ENCODE peak calls at places on chromosome 20, in nine cellular contexts. One of them, this sample, is unnamed.

GRCh38 chr20:21182832-21183563 is 57.1 kb downstream of the KIZ start:
- DNase-seq in fibroblast of lung: peak
- DNase-seq in astrocyte of the spinal cord: peak
- DNase-seq in epithelial cell of esophagus: peak
- DNase-seq in esophagus muscularis mucosa: no peak
- DNase-seq in colonic mucosa: peak
- DNase-seq in right atrium auricular region: no peak
- DNase-seq in CD8-positive, alpha-beta T cell: no peak
- DNase-seq in AG10803: peak
- DNase-seq in this sample: peak

GRCh38 chr20:46130534-46130933 is 12.4 kb downstream of the CD40 start:
- DNase-seq in fibroblast of lung: no peak
- DNase-seq in astrocyte of the spinal cord: no peak
- DNase-seq in epithelial cell of esophagus: no peak
- DNase-seq in esophagus muscularis mucosa: no peak
- DNase-seq in colonic mucosa: no peak
- DNase-seq in right atrium auricular region: no peak
- DNase-seq in CD8-positive, alpha-beta T cell: no peak
- DNase-seq in AG10803: no peak
- DNase-seq in this sample: no peak

GRCh38 chr20:38081575-38081974 is 48.0 kb downstream of the RPRD1B start:
- DNase-seq in fibroblast of lung: peak
- DNase-seq in astrocyte of the spinal cord: no peak
- DNase-seq in epithelial cell of esophagus: no peak
- DNase-seq in esophagus muscularis mucosa: peak
- DNase-seq in colonic mucosa: no peak
- DNase-seq in right atrium auricular region: no peak
- DNase-seq in CD8-positive, alpha-beta T cell: no peak
- DNase-seq in AG10803: no peak
- DNase-seq in this sample: no peak

GRCh38 chr20:59606566-59606965 is 2.2 kb downstream of the PHACTR3 start:
- DNase-seq in fibroblast of lung: no peak
- DNase-seq in astrocyte of the spinal cord: no peak
- DNase-seq in epithelial cell of esophagus: no peak
- DNase-seq in esophagus muscularis mucosa: no peak
- DNase-seq in colonic mucosa: no peak
- DNase-seq in right atrium auricular region: no peak
- DNase-seq in CD8-positive, alpha-beta T cell: no peak
- DNase-seq in AG10803: no peak
- DNase-seq in this sample: no peak

GRCh38 chr20:47272893-47273590 is 83.5 kb downstream of the ZMYND8 start:
- DNase-seq in fibroblast of lung: peak
- DNase-seq in astrocyte of the spinal cord: peak
- DNase-seq in epithelial cell of esophagus: peak
- DNase-seq in esophagus muscularis mucosa: no peak
- DNase-seq in colonic mucosa: peak
- DNase-seq in right atrium auricular region: no peak
- DNase-seq in CD8-positive, alpha-beta T cell: no peak
- DNase-seq in AG10803: peak
- DNase-seq in this sample: peak

GRCh38 chr20:17856024-17856564 is 112.5 kb downstream of the SNX5 start:
- DNase-seq in fibroblast of lung: peak
- DNase-seq in astrocyte of the spinal cord: no peak
- DNase-seq in epithelial cell of esophagus: no peak
- DNase-seq in esophagus muscularis mucosa: no peak
- DNase-seq in colonic mucosa: peak
- DNase-seq in right atrium auricular region: no peak
- DNase-seq in CD8-positive, alpha-beta T cell: no peak
- DNase-seq in AG10803: no peak
- DNase-seq in this sample: no peak

GRCh38 chr20:8661229-8662023 is 407.5 kb upstream of the PLCB4 start:
- DNase-seq in fibroblast of lung: no peak
- DNase-seq in astrocyte of the spinal cord: no peak
- DNase-seq in epithelial cell of esophagus: no peak
- DNase-seq in esophagus muscularis mucosa: no peak
- DNase-seq in colonic mucosa: no peak
- DNase-seq in right atrium auricular region: no peak
- DNase-seq in CD8-positive, alpha-beta T cell: no peak
- DNase-seq in AG10803: no peak
- DNase-seq in this sample: no peak

GRCh38 chr20:56207656-56208055 is 40.9 kb upstream of the MC3R start:
- DNase-seq in fibroblast of lung: no peak
- DNase-seq in astrocyte of the spinal cord: no peak
- DNase-seq in epithelial cell of esophagus: no peak
- DNase-seq in esophagus muscularis mucosa: no peak
- DNase-seq in colonic mucosa: no peak
- DNase-seq in right atrium auricular region: no peak
- DNase-seq in CD8-positive, alpha-beta T cell: no peak
- DNase-seq in AG10803: no peak
- DNase-seq in this sample: no peak

GRCh38 chr20:1776608-1777475 is 118.4 kb upstream of the SIRPA start:
- DNase-seq in fibroblast of lung: peak
- DNase-seq in astrocyte of the spinal cord: peak
- DNase-seq in epithelial cell of esophagus: peak
- DNase-seq in esophagus muscularis mucosa: peak
- DNase-seq in colonic mucosa: peak
- DNase-seq in right atrium auricular region: peak
- DNase-seq in CD8-positive, alpha-beta T cell: peak
- DNase-seq in AG10803: peak
- DNase-seq in this sample: peak

GRCh38 chr20:54113553-54113952 is 43.2 kb upstream of the BCAS1 start:
- DNase-seq in fibroblast of lung: no peak
- DNase-seq in astrocyte of the spinal cord: no peak
- DNase-seq in epithelial cell of esophagus: no peak
- DNase-seq in esophagus muscularis mucosa: no peak
- DNase-seq in colonic mucosa: peak
- DNase-seq in right atrium auricular region: no peak
- DNase-seq in CD8-positive, alpha-beta T cell: no peak
- DNase-seq in AG10803: no peak
- DNase-seq in this sample: no peak

GRCh38 chr20:14882846-14883245 is 545.4 kb upstream of the FLRT3 start:
- DNase-seq in fibroblast of lung: no peak
- DNase-seq in astrocyte of the spinal cord: no peak
- DNase-seq in epithelial cell of esophagus: peak
- DNase-seq in esophagus muscularis mucosa: no peak
- DNase-seq in colonic mucosa: no peak
- DNase-seq in right atrium auricular region: no peak
- DNase-seq in CD8-positive, alpha-beta T cell: no peak
- DNase-seq in AG10803: no peak
- DNase-seq in this sample: no peak

GRCh38 chr20:47355489-47356219 is 845 bp downstream of the ZMYND8 start:
- DNase-seq in fibroblast of lung: no peak
- DNase-seq in astrocyte of the spinal cord: peak
- DNase-seq in epithelial cell of esophagus: no peak
- DNase-seq in esophagus muscularis mucosa: no peak
- DNase-seq in colonic mucosa: peak
- DNase-seq in right atrium auricular region: no peak
- DNase-seq in CD8-positive, alpha-beta T cell: no peak
- DNase-seq in AG10803: no peak
- DNase-seq in this sample: no peak

GRCh38 chr20:4371623-4372246 is 350.0 kb upstream of the PRND start:
- DNase-seq in fibroblast of lung: peak
- DNase-seq in astrocyte of the spinal cord: no peak
- DNase-seq in epithelial cell of esophagus: no peak
- DNase-seq in esophagus muscularis mucosa: no peak
- DNase-seq in colonic mucosa: no peak
- DNase-seq in right atrium auricular region: no peak
- DNase-seq in CD8-positive, alpha-beta T cell: no peak
- DNase-seq in AG10803: no peak
- DNase-seq in this sample: no peak

GRCh38 chr20:24405810-24406209 is 63.6 kb upstream of the SYNDIG1 start:
- DNase-seq in fibroblast of lung: no peak
- DNase-seq in astrocyte of the spinal cord: peak
- DNase-seq in epithelial cell of esophagus: no peak
- DNase-seq in esophagus muscularis mucosa: peak
- DNase-seq in colonic mucosa: no peak
- DNase-seq in right atrium auricular region: no peak
- DNase-seq in CD8-positive, alpha-beta T cell: no peak
- DNase-seq in AG10803: no peak
- DNase-seq in this sample: no peak

GRCh38 chr20:33667245-33668086 is 723 bp downstream of the ACTL10 start:
- DNase-seq in fibroblast of lung: peak
- DNase-seq in astrocyte of the spinal cord: no peak
- DNase-seq in epithelial cell of esophagus: peak
- DNase-seq in esophagus muscularis mucosa: no peak
- DNase-seq in colonic mucosa: peak
- DNase-seq in right atrium auricular region: peak
- DNase-seq in CD8-positive, alpha-beta T cell: peak
- DNase-seq in AG10803: peak
- DNase-seq in this sample: peak

GRCh38 chr20:4189375-4189774 is 174.0 kb upstream of the RNF24 start:
- DNase-seq in fibroblast of lung: no peak
- DNase-seq in astrocyte of the spinal cord: no peak
- DNase-seq in epithelial cell of esophagus: no peak
- DNase-seq in esophagus muscularis mucosa: no peak
- DNase-seq in colonic mucosa: no peak
- DNase-seq in right atrium auricular region: no peak
- DNase-seq in CD8-positive, alpha-beta T cell: no peak
- DNase-seq in AG10803: no peak
- DNase-seq in this sample: no peak

GRCh38 chr20:18405826-18406225 is 61.0 kb downstream of the DZANK1 start:
- DNase-seq in fibroblast of lung: no peak
- DNase-seq in astrocyte of the spinal cord: no peak
- DNase-seq in epithelial cell of esophagus: no peak
- DNase-seq in esophagus muscularis mucosa: no peak
- DNase-seq in colonic mucosa: no peak
- DNase-seq in right atrium auricular region: no peak
- DNase-seq in CD8-positive, alpha-beta T cell: no peak
- DNase-seq in AG10803: no peak
- DNase-seq in this sample: no peak

GRCh38 chr20:38116409-38117165 is 48.5 kb downstream of the TGM2 start:
- DNase-seq in fibroblast of lung: no peak
- DNase-seq in astrocyte of the spinal cord: no peak
- DNase-seq in epithelial cell of esophagus: peak
- DNase-seq in esophagus muscularis mucosa: no peak
- DNase-seq in colonic mucosa: no peak
- DNase-seq in right atrium auricular region: no peak
- DNase-seq in CD8-positive, alpha-beta T cell: no peak
- DNase-seq in AG10803: no peak
- DNase-seq in this sample: no peak

GRCh38 chr20:9339708-9340107 is 174.7 kb upstream of the LAMP5 start:
- DNase-seq in fibroblast of lung: no peak
- DNase-seq in astrocyte of the spinal cord: no peak
- DNase-seq in epithelial cell of esophagus: no peak
- DNase-seq in esophagus muscularis mucosa: no peak
- DNase-seq in colonic mucosa: no peak
- DNase-seq in right atrium auricular region: no peak
- DNase-seq in CD8-positive, alpha-beta T cell: no peak
- DNase-seq in AG10803: no peak
- DNase-seq in this sample: no peak

GRCh38 chr20:8183526-8183925 is 51.5 kb downstream of the PLCB1 start:
- DNase-seq in fibroblast of lung: no peak
- DNase-seq in astrocyte of the spinal cord: no peak
- DNase-seq in epithelial cell of esophagus: peak
- DNase-seq in esophagus muscularis mucosa: no peak
- DNase-seq in colonic mucosa: no peak
- DNase-seq in right atrium auricular region: no peak
- DNase-seq in CD8-positive, alpha-beta T cell: no peak
- DNase-seq in AG10803: peak
- DNase-seq in this sample: peak

DNA sequence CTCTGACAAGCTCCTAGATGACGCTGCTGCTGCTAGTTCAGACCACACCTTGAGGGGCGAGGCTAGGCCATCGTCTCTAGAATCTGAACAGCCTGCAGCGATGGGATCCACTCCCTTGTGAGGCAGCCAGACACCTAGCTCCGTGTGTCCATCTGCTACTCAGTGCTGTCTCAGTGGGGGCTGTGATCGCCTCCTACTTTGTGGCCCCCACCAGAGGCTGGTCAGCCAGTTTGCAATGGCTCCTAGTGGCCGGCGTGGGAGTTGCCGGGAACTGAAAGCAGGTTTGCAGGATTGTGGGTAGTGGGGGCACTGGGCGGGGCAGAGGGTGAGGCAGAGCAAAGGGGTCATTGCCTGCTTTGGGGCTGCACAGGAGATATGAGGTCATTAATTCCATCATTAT is 2.8 kb downstream of the CCN5 start:
- DNase-seq in fibroblast of lung: no peak
- DNase-seq in astrocyte of the spinal cord: no peak
- DNase-seq in epithelial cell of esophagus: no peak
- DNase-seq in esophagus muscularis mucosa: no peak
- DNase-seq in colonic mucosa: no peak
- DNase-seq in right atrium auricular region: no peak
- DNase-seq in CD8-positive, alpha-beta T cell: no peak
- DNase-seq in AG10803: no peak
- DNase-seq in this sample: no peak
- TF ChIP-seq CTCF in fibroblast of lung: peak
- TF ChIP-seq CTCF in astrocyte of the spinal cord: peak
- TF ChIP-seq CTCF in epithelial cell of esophagus: peak
- TF ChIP-seq CTCF in esophagus muscularis mucosa: peak
- TF ChIP-seq CTCF in colonic mucosa: no peak
- TF ChIP-seq CTCF in right atrium auricular region: peak
- TF ChIP-seq CTCF in CD8-positive, alpha-beta T cell: no peak
- TF ChIP-seq CTCF in AG10803: peak
- TF ChIP-seq CTCF in this sample: peak

GRCh38 chr20:52959125-52959524 is 13.0 kb upstream of the TSHZ2 start:
- DNase-seq in fibroblast of lung: peak
- DNase-seq in astrocyte of the spinal cord: peak
- DNase-seq in epithelial cell of esophagus: peak
- DNase-seq in esophagus muscularis mucosa: no peak
- DNase-seq in colonic mucosa: no peak
- DNase-seq in right atrium auricular region: no peak
- DNase-seq in CD8-positive, alpha-beta T cell: no peak
- DNase-seq in AG10803: no peak
- DNase-seq in this sample: no peak
- TF ChIP-seq CTCF in fibroblast of lung: peak
- TF ChIP-seq CTCF in astrocyte of the spinal cord: no peak
- TF ChIP-seq CTCF in epithelial cell of esophagus: peak
- TF ChIP-seq CTCF in esophagus muscularis mucosa: no peak
- TF ChIP-seq CTCF in colonic mucosa: no peak
- TF ChIP-seq CTCF in right atrium auricular region: no peak
- TF ChIP-seq CTCF in CD8-positive, alpha-beta T cell: no peak
- TF ChIP-seq CTCF in AG10803: no peak
- TF ChIP-seq CTCF in this sample: no peak

DNA sequence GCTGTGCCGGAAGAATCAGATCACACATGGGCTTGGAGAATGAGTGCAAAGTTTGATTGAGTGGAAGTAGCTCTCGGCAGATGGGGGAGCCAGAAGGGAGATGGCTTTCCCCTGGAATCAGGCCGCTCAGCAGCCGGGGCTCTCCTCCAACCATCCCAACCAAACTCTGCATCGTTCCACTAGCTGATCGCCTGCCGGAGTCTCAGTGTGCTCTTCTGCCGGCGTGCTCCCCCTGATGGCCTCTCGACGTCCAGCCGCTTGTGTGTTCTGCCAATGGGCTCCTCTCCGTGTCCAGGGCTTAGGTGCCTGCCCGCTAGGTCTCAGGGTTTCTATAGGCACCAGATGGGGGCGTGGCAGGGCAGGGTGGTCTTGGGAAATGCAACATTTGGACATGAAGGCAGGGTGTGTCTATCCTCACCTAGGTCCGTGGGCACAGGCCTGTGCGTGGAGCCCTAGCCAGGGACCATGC is 4.9 kb upstream of the BIRC7 start:
- DNase-seq in fibroblast of lung: peak
- DNase-seq in astrocyte of the spinal cord: peak
- DNase-seq in epithelial cell of esophagus: peak
- DNase-seq in esophagus muscularis mucosa: no peak
- DNase-seq in colonic mucosa: peak
- DNase-seq in right atrium auricular region: peak
- DNase-seq in CD8-positive, alpha-beta T cell: peak
- DNase-seq in AG10803: peak
- DNase-seq in this sample: peak
- TF ChIP-seq CTCF in fibroblast of lung: peak
- TF ChIP-seq CTCF in astrocyte of the spinal cord: peak
- TF ChIP-seq CTCF in epithelial cell of esophagus: peak
- TF ChIP-seq CTCF in esophagus muscularis mucosa: peak
- TF ChIP-seq CTCF in colonic mucosa: no peak
- TF ChIP-seq CTCF in right atrium auricular region: peak
- TF ChIP-seq CTCF in CD8-positive, alpha-beta T cell: no peak
- TF ChIP-seq CTCF in AG10803: peak
- TF ChIP-seq CTCF in this sample: peak

GRCh38 chr20:34876161-34877001 is at the start of gene ACSS2:
- DNase-seq in fibroblast of lung: peak
- DNase-seq in astrocyte of the spinal cord: peak
- DNase-seq in epithelial cell of esophagus: peak
- DNase-seq in esophagus muscularis mucosa: peak
- DNase-seq in colonic mucosa: peak
- DNase-seq in right atrium auricular region: peak
- DNase-seq in CD8-positive, alpha-beta T cell: peak
- DNase-seq in AG10803: peak
- DNase-seq in this sample: peak
- TF ChIP-seq CTCF in fibroblast of lung: no peak
- TF ChIP-seq CTCF in astrocyte of the spinal cord: no peak
- TF ChIP-seq CTCF in epithelial cell of esophagus: no peak
- TF ChIP-seq CTCF in esophagus muscularis mucosa: no peak
- TF ChIP-seq CTCF in colonic mucosa: no peak
- TF ChIP-seq CTCF in right atrium auricular region: no peak
- TF ChIP-seq CTCF in CD8-positive, alpha-beta T cell: no peak
- TF ChIP-seq CTCF in AG10803: no peak
- TF ChIP-seq CTCF in this sample: no peak

This sample was measured in cardiac fibroblast.